ENCODE peak calls at places on chromosomes 16 and 17, in five cellular contexts. R is HCT116, X is A549, O is bronchial epithelial cell, I is astrocyte of the cerebellum. T is an unnamed sample.

GRCh38 chr17:78557598-78558039 is 19.6 kb downstream of the DNAH17 start:
- DNase-seq in O (peak), I (peak), X (peak), R (no peak), T (peak)

GRCh38 chr17:74243013-74243755 is 29.8 kb downstream of the TTYH2 start:
- DNase-seq in X (no peak), I (no peak), O (no peak), R (no peak), T (no peak)

GRCh38 chr17:57544834-57545463 is 200.2 kb downstream of the CCDC182 start:
- DNase-seq in R (no peak), I (no peak), X (no peak), O (no peak), T (no peak)

GRCh38 chr16:56262148-56262878 is 71.0 kb downstream of the GNAO1 start:
- DNase-seq in X (no peak), R (no peak), O (peak), I (no peak), T (no peak)

GRCh38 chr17:42180411-42180921 is 476 bp downstream of the KCNH4 start:
- DNase-seq in R (no peak), O (no peak), X (no peak), I (no peak), T (no peak)

GRCh38 chr16:12016166-12016947 is 39.8 kb downstream of the SNX29 start:
- DNase-seq in O (peak), R (no peak), I (peak), X (no peak), T (no peak)

GRCh38 chr17:47274319-47275069 is 20.9 kb downstream of the ITGB3 start:
- DNase-seq in X (no peak), R (no peak), O (no peak), I (no peak), T (no peak)

GRCh38 chr17:42832934-42833770 is at the start of gene PSME3:
- DNase-seq in O (peak), X (peak), R (peak), I (peak), T (no peak)

GRCh38 chr17:74860229-74860998 is 729 bp upstream of the GRIN2C start:
- DNase-seq in O (no peak), X (no peak), I (no peak), R (no peak), T (no peak)

GRCh38 chr16:4386951-4387565 is 15.4 kb downstream of the VASN start:
- DNase-seq in X (no peak), O (peak), R (no peak), I (no peak), T (no peak)

GRCh38 chr16:74025-74424 is 1.6 kb upstream of the RHBDF1 start:
- DNase-seq in I (no peak), R (no peak), O (no peak), X (no peak), T (no peak)

GRCh38 chr16:74437-75318 is 2.2 kb upstream of the RHBDF1 start:
- DNase-seq in O (no peak), I (no peak), X (no peak), R (no peak), T (no peak)

GRCh38 chr16:77273-77806 is 685 bp upstream of the MPG start:
- DNase-seq in X (peak), R (no peak), O (peak), I (no peak), T (no peak)

GRCh38 chr16:76535-77272 is 1.3 kb upstream of the MPG start:
- DNase-seq in X (no peak), I (no peak), O (peak), R (no peak), T (no peak)

GRCh38 chr16:75580-76501 is 2.2 kb upstream of the MPG start:
- DNase-seq in X (no peak), R (no peak), I (peak), O (peak), T (peak)
- H3K4me3 ChIP-seq in X (no peak), R (no peak), I (no peak), O (no peak), T (no peak)

GRCh38 chr16:79595916-79596450 is 4.6 kb downstream of the MAF start:
- DNase-seq in X (no peak), R (no peak), O (no peak), I (no peak), T (no peak)

GRCh38 chr16:79598341-79599181 is 2.0 kb downstream of the MAF start:
- DNase-seq in O (peak), X (peak), I (peak), R (no peak), T (no peak)

GRCh38 chr16:79597277-79597676 is 3.3 kb downstream of the MAF start:
- DNase-seq in X (no peak), O (no peak), R (no peak), I (no peak), T (no peak)

GRCh38 chr16:79599256-79599836 is 1.2 kb downstream of the MAF start:
- DNase-seq in I (no peak), R (no peak), X (peak), O (no peak), T (no peak)

DNA sequence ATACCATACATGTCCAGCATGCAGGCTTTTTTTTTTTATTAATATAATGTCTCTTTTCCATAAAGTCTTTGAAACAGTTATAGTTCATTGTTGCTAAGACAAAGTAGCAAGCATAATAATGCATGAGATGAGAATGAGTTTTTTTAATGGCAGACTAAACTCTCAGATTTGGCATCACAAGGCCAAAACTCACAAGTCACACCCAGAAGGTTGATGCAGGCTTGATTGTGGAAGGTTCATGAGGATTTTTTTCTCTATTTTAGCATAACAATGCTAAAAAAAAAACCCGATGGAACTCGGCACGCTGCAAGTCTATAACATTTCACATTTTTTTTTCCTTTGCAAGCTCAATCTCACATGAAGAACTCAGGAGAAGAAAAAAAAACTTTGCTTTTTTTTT is 2.8 kb downstream of the MAF start:
- DNase-seq in O (no peak), R (no peak), X (no peak), I (no peak), T (no peak)
- H3K4me3 ChIP-seq in O (peak), R (no peak), X (no peak), I (peak), T (no peak)

GRCh38 chr17:76968707-76969597 is 100.7 kb downstream of the MGAT5B start:
- DNase-seq in X (no peak), R (no peak), I (peak), O (peak), T (no peak)
- H3K4me3 ChIP-seq in X (no peak), R (peak), I (peak), O (no peak), T (no peak)

DNA sequence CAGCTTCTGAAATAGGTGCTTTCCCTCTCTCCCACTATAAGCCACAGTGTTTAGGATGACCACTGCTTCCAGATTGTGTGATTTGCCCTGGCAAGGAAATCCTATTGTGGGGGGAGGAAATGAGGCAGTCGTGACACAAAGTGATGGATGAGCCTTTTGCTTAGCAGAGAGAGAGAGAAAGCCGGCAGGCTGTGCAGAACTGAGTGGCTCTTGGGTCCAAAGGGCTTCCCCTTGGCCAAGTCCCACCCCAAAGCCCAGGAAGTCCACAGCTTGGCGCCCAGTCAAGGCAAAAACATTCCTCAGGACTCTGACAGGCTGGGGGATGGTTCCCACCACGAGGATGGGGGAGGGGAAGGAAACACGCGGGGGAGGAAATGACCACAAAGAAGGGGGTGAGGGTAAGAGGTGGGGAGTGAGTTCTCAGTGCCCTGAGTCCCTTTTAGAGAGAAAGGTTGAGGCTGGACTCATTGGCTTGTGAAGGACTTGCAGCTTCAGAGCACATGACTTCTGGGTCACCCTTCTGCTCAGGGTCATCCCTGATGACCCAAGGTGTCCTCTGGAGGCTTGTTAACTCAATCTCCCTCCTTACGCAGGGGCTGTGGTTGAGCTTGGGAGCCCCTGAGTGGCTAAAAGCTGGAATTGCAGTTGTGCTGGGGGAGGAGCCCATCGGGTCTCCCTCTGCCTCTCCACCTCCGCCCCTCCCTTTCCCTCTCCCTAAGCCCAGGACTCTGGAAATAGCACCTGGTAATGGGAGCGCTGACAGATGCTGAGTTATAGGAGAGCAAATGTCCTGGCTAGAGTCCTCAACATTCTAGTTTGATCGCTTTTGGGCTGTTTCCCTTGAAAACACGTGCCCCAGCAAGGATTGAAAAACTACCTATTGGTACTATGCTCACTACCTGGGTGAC is 10.3 kb upstream of the MSL1 start:
- DNase-seq in R (peak), X (peak), I (peak), O (peak), T (peak)
- H3K4me3 ChIP-seq in R (no peak), X (peak), I (no peak), O (no peak), T (peak)

DNA sequence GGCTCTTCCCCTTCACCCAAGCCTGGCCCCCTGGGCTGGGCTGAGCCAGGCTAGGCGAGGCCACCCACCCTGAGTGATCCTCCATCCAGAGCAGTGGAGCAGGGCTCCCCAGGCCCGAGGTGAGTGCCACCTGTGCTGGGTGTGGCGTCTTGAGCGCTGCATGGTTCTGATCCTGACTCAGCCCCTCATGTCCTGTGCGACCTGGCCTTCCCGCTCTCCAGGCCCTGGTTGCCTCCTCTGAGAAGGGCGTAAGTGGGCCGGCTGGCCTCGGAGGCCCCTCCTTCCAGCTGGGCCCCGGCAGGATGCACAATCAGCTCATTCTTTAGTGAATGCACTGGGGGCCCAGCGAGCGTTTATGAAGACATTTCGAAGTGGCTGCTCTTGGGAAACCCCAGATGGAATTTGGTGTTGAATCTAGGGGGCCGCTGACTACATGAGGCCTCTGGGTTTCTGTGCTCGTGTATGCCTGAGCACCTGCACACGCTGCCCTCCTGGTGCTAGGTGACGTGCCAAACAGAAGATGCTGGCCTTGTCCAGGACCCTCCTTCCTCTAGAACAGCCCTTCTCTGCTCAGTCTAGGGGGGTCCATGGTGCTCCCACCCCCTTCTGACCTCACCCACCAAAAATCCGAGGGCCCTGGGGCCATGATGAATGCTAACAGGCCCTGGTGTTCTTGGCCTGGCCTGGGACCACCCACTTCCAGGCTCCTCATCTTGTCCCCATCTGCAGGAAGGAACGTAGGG is 3.7 kb upstream of the TMEM92 start:
- DNase-seq in I (no peak), O (no peak), X (no peak), R (no peak), T (no peak)
- H3K4me3 ChIP-seq in I (no peak), O (no peak), X (no peak), R (no peak), T (peak)